ENCODE peak calls at places on chromosomes 13 and 19, in ten cellular contexts. D is MM.1S, F is H9, Y is colonic mucosa, X is astrocyte, B is GM23248, U is mammary epithelial cell, P is neuronal stem cell, Z is endodermal cell, N is fibroblast of lung. O is an unnamed sample.
A peak's percentile ranks its signal among the peaks of the same experiment; 100 is the strongest.

GRCh38 chr19:1765182-1765903 is 12.0 kb downstream of the ONECUT3 start:
- DNase-seq in D (no peak), Z (peak; percentile 54), N (no peak), P (no peak), X (no peak), F (no peak), U (no peak), Y (no peak), B (peak; percentile 47), O (no peak)

GRCh38 chr19:48501961-48502719 is 9.5 kb downstream of the LMTK3 start:
- DNase-seq in Z (peak; percentile 100), F (peak; percentile 100), D (peak; percentile 91), N (no peak), P (peak; percentile 96), X (no peak), B (peak; percentile 52), U (peak; percentile 97), Y (peak; percentile 89), O (peak; percentile 96)

GRCh38 chr13:113400621-113401451 is 36.9 kb upstream of the GRTP1 start:
- DNase-seq in N (no peak), U (no peak), Z (no peak), F (no peak), P (no peak), D (no peak), Y (no peak), B (no peak), X (no peak), O (no peak)

GRCh38 chr13:77891041-77891440 is 27.6 kb downstream of the EDNRB start:
- DNase-seq in P (no peak), U (no peak), Z (no peak), F (no peak), D (no peak), Y (no peak), N (no peak), X (no peak), B (no peak), O (no peak)

GRCh38 chr13:46152627-46153328 is 29.2 kb downstream of the LCP1 start:
- DNase-seq in P (no peak), N (no peak), B (no peak), F (no peak), D (no peak), Z (no peak), Y (no peak), X (no peak), U (no peak), O (no peak)

GRCh38 chr13:59776924-59777690 is 386.6 kb downstream of the DIAPH3 start:
- DNase-seq in Y (no peak), Z (no peak), X (peak; percentile 89), P (no peak), D (no peak), B (peak; percentile 88), F (no peak), N (peak; percentile 88), U (peak; percentile 80), O (no peak)

GRCh38 chr19:4066682-4067395 is at the start of gene ZBTB7A:
- DNase-seq in N (peak; percentile 76), F (peak; percentile 61), B (peak; percentile 85), Y (peak; percentile 88), X (peak; percentile 43), Z (peak; percentile 83), D (peak; percentile 71), P (no peak), U (peak; percentile 68), O (peak; percentile 89)

GRCh38 chr13:93108111-93108581 is 118.5 kb upstream of the GPC6 start:
- DNase-seq in U (no peak), D (peak; percentile 82), Z (no peak), N (peak; percentile 20), P (no peak), X (peak; percentile 12), F (no peak), B (no peak), Y (no peak), O (no peak)

GRCh38 chr19:28495046-28495445 is 717.9 kb downstream of the UQCRFS1 start:
- DNase-seq in D (no peak), P (no peak), Z (no peak), X (peak; percentile 31), B (no peak), Y (no peak), N (no peak), F (no peak), U (no peak), O (no peak)

GRCh38 chr19:4431808-4432674 is 25.6 kb downstream of the UBXN6 start:
- DNase-seq in F (no peak), P (no peak), N (no peak), X (no peak), D (no peak), Z (peak; percentile 43), Y (no peak), B (no peak), U (no peak), O (no peak)

GRCh38 chr19:41934849-41935374 is 6.7 kb upstream of the ERFL start:
- DNase-seq in B (peak; percentile 60), Y (peak; percentile 85), X (no peak), P (peak; percentile 86), U (peak; percentile 44), N (peak; percentile 42), F (peak; percentile 89), D (peak; percentile 55), Z (peak; percentile 98), O (peak; percentile 90)

GRCh38 chr13:109123971-109124370 is 494.6 kb downstream of the MYO16 start:
- DNase-seq in Y (no peak), N (no peak), Z (peak; percentile 63), F (no peak), B (no peak), X (no peak), U (no peak), P (no peak), D (no peak), O (peak; percentile 56)

GRCh38 chr19:42422576-42423461 is 4.4 kb downstream of the LIPE start:
- DNase-seq in N (no peak), Y (peak; percentile 44), U (peak; percentile 34), F (peak; percentile 45), X (no peak), Z (peak; percentile 74), P (no peak), B (no peak), D (peak; percentile 51), O (peak; percentile 91)

GRCh38 chr13:77980592-77980991 is 62.0 kb upstream of the EDNRB start:
- DNase-seq in B (peak; percentile 81), F (no peak), P (no peak), Z (no peak), X (peak; percentile 75), N (peak; percentile 86), U (peak; percentile 72), Y (no peak), D (no peak), O (no peak)

GRCh38 chr19:42548545-42548944 is 20.3 kb upstream of the CEACAM1 start:
- DNase-seq in X (no peak), Y (no peak), F (no peak), N (no peak), D (no peak), P (no peak), U (no peak), Z (no peak), B (no peak), O (no peak)

GRCh38 chr19:42655748-42656147 is 61.0 kb upstream of the CEACAM8 start:
- DNase-seq in U (no peak), N (no peak), P (no peak), Z (no peak), B (peak; percentile 8), X (no peak), D (no peak), Y (no peak), F (no peak), O (no peak)

GRCh38 chr19:12773571-12773970 is 1.8 kb downstream of the HOOK2 start:
- DNase-seq in D (peak; percentile 32), N (no peak), B (peak; percentile 65), P (no peak), X (no peak), Y (no peak), F (no peak), U (peak; percentile 21), Z (no peak), O (peak; percentile 59)

GRCh38 chr19:41871573-41872383 is 5.3 kb upstream of the CD79A start:
- DNase-seq in N (no peak), Z (peak; percentile 74), B (no peak), D (peak; percentile 85), X (no peak), P (no peak), Y (no peak), F (no peak), U (no peak), O (peak; percentile 62)

GRCh38 chr13:87709947-87710346 is 38.8 kb downstream of the SLITRK5 start:
- DNase-seq in N (no peak), U (no peak), X (no peak), F (no peak), Z (no peak), Y (no peak), D (no peak), P (no peak), B (no peak), O (no peak)
- H3K9me3 ChIP-seq in N (no peaks in the 10 kb centered on the region), U (no peaks in the 10 kb centered on the region), X (no peaks in the 10 kb centered on the region), F (no peaks in the 10 kb centered on the region), Z (no peaks in the 10 kb centered on the region), Y (no peaks in the 10 kb centered on the region), D (no peaks in the 10 kb centered on the region), P (no peaks in the 10 kb centered on the region), B (no peaks in the 10 kb centered on the region), O (no peaks in the 10 kb centered on the region)

GRCh38 chr13:110322126-110322827 is 15.2 kb downstream of the COL4A2 start:
- DNase-seq in Y (no peak), N (no peak), B (no peak), D (no peak), P (no peak), X (no peak), U (no peak), Z (no peak), F (peak; percentile 15), O (no peak)
- H3K4me1 ChIP-seq in Y (no peaks in the 10 kb centered on the region), N (peaks cover 41% of the 10 kb centered on the region), B (peaks cover 47% of the 10 kb centered on the region), D (no peaks in the 10 kb centered on the region), P (peaks cover 11% of the 10 kb centered on the region), X (peaks cover 86% of the 10 kb centered on the region), U (peaks cover 17% of the 10 kb centered on the region), Z (peaks cover 30% of the 10 kb centered on the region), F (peaks cover 3% of the 10 kb centered on the region), O (no peaks in the 10 kb centered on the region)

DNA sequence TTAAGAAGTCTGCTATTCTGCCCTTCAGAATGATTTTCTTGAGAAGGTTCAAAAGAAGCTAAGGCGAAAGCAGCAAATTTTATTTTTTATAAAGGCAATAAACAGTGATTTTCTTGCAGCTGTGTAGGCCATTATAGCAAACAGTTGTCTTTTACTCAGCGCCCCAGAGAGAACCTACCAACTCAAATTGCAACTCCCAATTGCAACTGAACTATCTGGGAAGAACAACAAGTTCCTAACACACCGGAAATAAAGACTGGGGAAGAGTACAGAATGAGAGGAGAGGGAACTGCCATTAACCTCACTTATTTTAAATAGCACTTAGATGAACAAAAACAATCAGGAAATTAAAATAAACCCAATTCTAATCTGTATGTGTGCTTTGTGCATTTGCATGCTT is 171.2 kb downstream of the KCTD12 start:
- DNase-seq in N (no peak), P (no peak), Z (no peak), X (no peak), Y (no peak), U (no peak), D (no peak), B (no peak), F (no peak), O (no peak)
- H3K9ac ChIP-seq in N (no peak overlapping the region), P (no peak overlapping the region), Z (no peak overlapping the region), X (no peak overlapping the region), Y (no peak overlapping the region), U (no peak overlapping the region), D (no peak overlapping the region), B (no peak overlapping the region), F (no peak overlapping the region), O (no peak overlapping the region)

GRCh38 chr19:57964761-57965160 is 9.6 kb downstream of the C19orf18 start:
- DNase-seq in F (no peak), Z (no peak), N (no peak), Y (no peak), U (no peak), X (no peak), B (no peak), D (no peak), P (no peak), O (no peak)

GRCh38 chr19:57961785-57962184 is 12.5 kb downstream of the C19orf18 start:
- DNase-seq in D (no peak), B (no peak), Z (no peak), X (no peak), U (no peak), F (no peak), N (no peak), Y (no peak), P (no peak), O (no peak)
- H3K9me3 ChIP-seq in D (no peaks in the 10 kb centered on the region), B (no peaks in the 10 kb centered on the region), Z (peaks cover 48% of the 10 kb centered on the region), X (peaks cover 16% of the 10 kb centered on the region), U (peaks cover 13% of the 10 kb centered on the region), F (peaks cover 38% of the 10 kb centered on the region), N (no peaks in the 10 kb centered on the region), Y (no peaks in the 10 kb centered on the region), P (peaks cover 19% of the 10 kb centered on the region), O (peaks cover 31% of the 10 kb centered on the region)